ENCODE peak calls at places on chromosome 13, in four cellular contexts. V is IMR-90, K is H1, L is H9. X is an unnamed sample.

GRCh38 chr13:33644607-33645543 is 173.1 kb upstream of the RFC3 start:
- DNase-seq in K (no peak), V (peak; percentile 4), L (no peak), X (no peak)

GRCh38 chr13:37640499-37640898 is 41.9 kb upstream of the POSTN start:
- DNase-seq in K (no peak), V (peak; percentile 86), L (no peak), X (no peak)

GRCh38 chr13:74077847-74078246 is 56.4 kb downstream of the KLF12 start:
- DNase-seq in V (no peak), L (no peak), K (no peak), X (no peak)

GRCh38 chr13:49499889-49500660 is 4.3 kb downstream of the PHF11 start:
- DNase-seq in K (no peak), L (no peak), V (peak; percentile 90), X (no peak)

GRCh38 chr13:34816543-34816942 is 125.5 kb upstream of the NBEA start:
- DNase-seq in L (no peak), K (no peak), V (no peak), X (no peak)

GRCh38 chr13:20993661-20994440 is 67.5 kb downstream of the LATS2 start:
- DNase-seq in V (peak; percentile 51), K (no peak), L (no peak), X (no peak)

GRCh38 chr13:80558074-80558473 is 217.1 kb upstream of the SPRY2 start:
- DNase-seq in V (no peak), K (no peak), L (no peak), X (no peak)

GRCh38 chr13:20287976-20288375 is 55.9 kb upstream of the GJB6 start:
- DNase-seq in L (no peak), V (no peak), K (no peak), X (no peak)

GRCh38 chr13:104571161-104571889 is 1505.1 kb upstream of the SLC10A2 start:
- DNase-seq in V (peak; percentile 82), L (peak; percentile 75), K (peak; percentile 46), X (peak; percentile 51)

GRCh38 chr13:30376426-30377311 is 45.6 kb upstream of the UBE2L5 start:
- DNase-seq in L (no peak), K (no peak), V (no peak), X (no peak)

GRCh38 chr13:98173431-98173921 is 3.6 kb downstream of the RNF113B start:
- DNase-seq in V (peak; percentile 99), L (no peak), K (no peak), X (no peak)

GRCh38 chr13:107395927-107396757 is 819.2 kb downstream of the LIG4 start:
- DNase-seq in K (no peak), L (no peak), V (no peak), X (no peak)

GRCh38 chr13:73966331-73966730 is 167.9 kb downstream of the KLF12 start:
- DNase-seq in V (no peak), K (no peak), L (no peak), X (no peak)

GRCh38 chr13:108214511-108215383 is 589 bp downstream of the LIG4 start:
- DNase-seq in K (no peak), L (peak; percentile 50), V (no peak), X (no peak)

GRCh38 chr13:113838711-113839201 is 25.1 kb downstream of the GAS6 start:
- DNase-seq in L (no peak), K (no peak), V (no peak), X (no peak)

GRCh38 chr13:113834496-113835200 is 29.2 kb downstream of the GAS6 start:
- DNase-seq in L (no peak), V (no peak), K (no peak), X (no peak)

GRCh38 chr13:113835461-113836274 is 28.2 kb downstream of the GAS6 start:
- DNase-seq in L (no peak), V (peak; percentile 79), K (no peak), X (no peak)

GRCh38 chr13:113837554-113838355 is 26.1 kb downstream of the GAS6 start:
- DNase-seq in K (no peak), L (peak; percentile 71), V (peak; percentile 98), X (no peak)

GRCh38 chr13:113836917-113837553 is 26.8 kb downstream of the GAS6 start:
- DNase-seq in K (no peak), V (peak; percentile 85), L (no peak), X (no peak)
- H3K23ac ChIP-seq in K (no peak overlapping the region), V (peak overlapping the region; percentile 100), L (no peak overlapping the region), X (peak overlapping the region; percentile 93)

GRCh38 chr13:39401091-39401647 is 201.8 kb downstream of the LHFPL6 start:
- DNase-seq in K (no peak), V (no peak), L (no peak), X (no peak)
- H3K4me1 ChIP-seq in K (no peaks in the 10 kb centered on the region), V (peaks cover 3% of the 10 kb centered on the region), L (peaks cover 7% of the 10 kb centered on the region), X (peaks cover 23% of the 10 kb centered on the region)

DNA sequence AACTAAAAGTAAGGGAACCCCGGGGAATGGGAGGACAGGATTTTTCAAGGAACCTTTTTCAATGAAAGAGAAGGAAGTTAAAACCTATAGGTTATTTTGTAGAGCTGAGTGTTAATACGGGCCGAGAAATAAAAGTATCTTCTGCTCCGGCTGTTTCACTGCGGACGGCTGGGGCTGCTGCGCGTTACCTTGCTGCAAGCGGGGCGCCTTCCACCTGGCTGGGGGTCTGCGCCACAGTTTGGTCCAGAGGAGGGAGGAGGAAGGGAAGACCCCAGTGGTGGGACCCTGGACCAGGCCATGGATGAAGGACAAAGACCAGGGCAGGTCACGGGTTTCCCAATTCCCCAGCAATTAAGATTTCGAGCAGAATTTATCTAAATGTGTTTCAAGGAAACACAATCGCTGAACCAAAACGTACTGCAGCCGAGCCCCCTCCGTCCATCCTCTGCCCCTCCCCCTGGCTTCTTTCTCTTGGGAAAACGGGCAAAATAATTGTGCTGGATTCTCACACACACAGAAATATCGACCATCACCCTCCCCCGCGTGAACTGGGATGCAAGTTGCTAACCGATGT is 2.9 kb downstream of the SOX1 start:
- DNase-seq in V (no peak), K (no peak), L (no peak), X (no peak)
- H3K9me3 ChIP-seq in V (peaks cover 8% of the 10 kb centered on the region), K (no peaks in the 10 kb centered on the region), L (no peaks in the 10 kb centered on the region), X (no peaks in the 10 kb centered on the region)

GRCh38 chr13:36174923-36175322 is 39.4 kb downstream of the SOHLH2 start:
- DNase-seq in L (no peak), V (no peak), K (no peak), X (no peak)
- H3K23ac ChIP-seq in L (no peak overlapping the region), V (no peak overlapping the region), K (no peak overlapping the region), X (no peak overlapping the region)

GRCh38 chr13:46040763-46041162 is 11.8 kb downstream of the ZC3H13 start:
- DNase-seq in K (no peak), V (no peak), L (no peak), X (no peak)

GRCh38 chr13:46043647-46044046 is 8.9 kb downstream of the ZC3H13 start:
- DNase-seq in K (no peak), V (no peak), L (no peak), X (no peak)

GRCh38 chr13:46050771-46051170 is 1.8 kb downstream of the ZC3H13 start:
- DNase-seq in L (no peak), K (no peak), V (no peak), X (no peak)

GRCh38 chr13:46041335-46041934 is 11.1 kb downstream of the ZC3H13 start:
- DNase-seq in L (no peak), V (peak; percentile 66), K (no peak), X (no peak)

DNA sequence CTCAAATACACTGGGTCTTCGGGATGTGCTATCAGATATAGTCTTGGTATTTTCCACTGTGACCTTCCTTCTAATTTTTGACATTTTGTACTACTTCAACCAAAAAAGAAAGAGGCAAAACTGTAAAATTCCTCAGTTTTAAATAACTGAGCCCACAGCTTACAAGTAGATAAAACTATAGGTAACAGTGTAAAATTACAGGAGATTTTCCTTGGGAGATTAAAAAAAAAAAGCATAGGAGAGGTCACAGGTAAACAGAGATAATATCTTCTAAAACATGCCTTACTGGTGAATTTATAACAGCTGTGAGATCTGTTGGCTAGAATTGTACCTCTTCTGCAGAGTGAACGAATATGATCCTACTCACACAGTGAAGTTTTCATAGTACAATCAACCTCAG is 7.1 kb downstream of the ZC3H13 start:
- DNase-seq in L (no peak), K (no peak), V (no peak), X (no peak)
- H3K4me1 ChIP-seq in L (no peaks in the 10 kb centered on the region), K (no peaks in the 10 kb centered on the region), V (peaks cover 2% of the 10 kb centered on the region), X (no peaks in the 10 kb centered on the region)

DNA sequence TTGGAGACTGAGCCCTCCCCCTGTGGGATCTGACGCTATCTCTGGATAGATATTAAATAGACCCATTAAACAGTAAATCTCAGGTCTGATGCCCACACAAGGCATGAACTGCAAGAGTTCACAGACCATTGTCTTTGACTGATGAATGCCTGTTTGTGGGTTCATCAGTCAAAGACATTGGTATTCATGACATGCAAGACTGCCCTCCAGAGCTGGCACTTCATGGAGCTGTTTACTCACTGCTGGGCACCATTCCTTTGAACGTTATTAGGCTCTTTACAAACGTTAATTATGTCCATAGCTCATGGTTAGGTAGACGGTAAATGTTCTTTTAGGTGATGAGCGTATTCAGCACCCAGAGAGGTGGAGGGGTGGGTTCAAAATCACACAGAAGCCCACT is 111.8 kb upstream of the PABPC3 start:
- DNase-seq in V (no peak), L (no peak), K (no peak), X (no peak)
- H3K9me3 ChIP-seq in V (no peaks in the 10 kb centered on the region), L (no peaks in the 10 kb centered on the region), K (no peaks in the 10 kb centered on the region), X (no peaks in the 10 kb centered on the region)